ENCODE peak calls at places on chromosome 13, in six cellular contexts. U is non-pigmented ciliary epithelial cell, S is omental fat pad, N is NCI-H2227 treated with DMSO at 0.1 percent for 48 hours, H is GM23338, P is NCI-H1694. J is an unnamed sample.

GRCh38 chr13:114029866-114030625 is 56.2 kb upstream of the C13orf46 start:
- DNase-seq in S (no peak), P (no peak), N (no peak), U (no peak), H (no peak), J (no peak)

GRCh38 chr13:26440111-26440510 is 117.4 kb upstream of the WASF3 start:
- DNase-seq in S (no peak), H (no peak), N (no peak), U (no peak), P (no peak), J (no peak)

GRCh38 chr13:73056054-73056962 is 2.5 kb upstream of the KLF5 start:
- DNase-seq in H (no peak), S (no peak), N (no peak), U (peak), P (no peak), J (peak)

GRCh38 chr13:113475911-113476310 is 14.6 kb downstream of the DCUN1D2 start:
- DNase-seq in P (no peak), H (no peak), U (no peak), S (no peak), N (no peak), J (no peak)

GRCh38 chr13:23271331-23271730 is 90.6 kb downstream of the SGCG start:
- DNase-seq in P (no peak), U (no peak), S (no peak), N (no peak), H (no peak), J (no peak)

GRCh38 chr13:21528616-21529015 is 69.5 kb upstream of the ZDHHC20 start:
- DNase-seq in U (peak), H (no peak), S (no peak), P (no peak), N (no peak), J (peak)

GRCh38 chr13:30798776-30799625 is 63.7 kb downstream of the ALOX5AP start:
- DNase-seq in S (no peak), N (no peak), H (peak), U (no peak), P (no peak), J (no peak)

GRCh38 chr13:41222259-41222852 is 28.0 kb upstream of the KBTBD7 start:
- DNase-seq in S (no peak), N (peak), U (no peak), H (peak), P (peak), J (peak)

GRCh38 chr13:43054803-43055802 is 31.7 kb downstream of the DNAJC15 start:
- DNase-seq in S (no peak), U (peak), H (peak), N (peak), P (no peak), J (peak)

GRCh38 chr13:32594339-32594738 is 8.1 kb downstream of the PDS5B start:
- DNase-seq in P (no peak), N (no peak), U (no peak), S (no peak), H (no peak), J (peak)

GRCh38 chr13:75798353-75799245 is 162.5 kb downstream of the LMO7 start:
- DNase-seq in N (no peak), H (no peak), U (no peak), P (no peak), S (no peak), J (peak)

GRCh38 chr13:30047154-30047874 is 196.9 kb upstream of the UBL3 start:
- DNase-seq in P (no peak), U (no peak), N (peak), H (no peak), S (no peak), J (no peak)

GRCh38 chr13:97255515-97255999 is 33.4 kb downstream of the MBNL2 start:
- DNase-seq in U (no peak), P (no peak), H (no peak), S (no peak), N (no peak), J (no peak)

GRCh38 chr13:30880756-30881155 is 25.3 kb upstream of the MEDAG start:
- DNase-seq in H (no peak), S (no peak), U (peak), N (no peak), P (no peak), J (peak)

GRCh38 chr13:106752584-106753202 is 184.8 kb upstream of the ARGLU1 start:
- DNase-seq in P (no peak), S (no peak), N (no peak), H (no peak), U (no peak), J (no peak)

GRCh38 chr13:40780822-40781401 is 8.5 kb upstream of the SLC25A15 start:
- DNase-seq in S (no peak), P (no peak), H (peak), N (no peak), U (no peak), J (peak)

GRCh38 chr13:103101500-103101899 is 35.3 kb upstream of the SLC10A2 start:
- DNase-seq in U (no peak), S (no peak), H (no peak), P (no peak), N (no peak), J (no peak)

GRCh38 chr13:66714795-66715194 is 515.3 kb downstream of the PCDH9 start:
- DNase-seq in H (peak), N (no peak), S (no peak), P (no peak), U (no peak), J (peak)

GRCh38 chr13:52800856-52801255 is 47.6 kb downstream of the PCDH8 start:
- DNase-seq in S (no peak), P (no peak), U (no peak), N (no peak), H (no peak), J (no peak)

GRCh38 chr13:27595055-27595811 is 25.1 kb downstream of the LNX2 start:
- DNase-seq in H (no peak), S (no peak), P (no peak), U (no peak), N (no peak), J (peak)

GRCh38 chr13:61410669-61411297 is 4.9 kb downstream of the PCDH20 start:
- DNase-seq in U (no peak), P (no peak), H (peak), N (peak), S (no peak), J (peak)

GRCh38 chr13:113220877-113221276 is 11.5 kb downstream of the CUL4A start:
- DNase-seq in N (no peak), H (peak), S (no peak), P (peak), U (no peak), J (peak)

GRCh38 chr13:81493144-81493543 is 1152.2 kb upstream of the SPRY2 start:
- DNase-seq in S (no peak), N (no peak), H (no peak), U (no peak), P (no peak), J (peak)

GRCh38 chr13:83881917-83882625 is at the start of gene SLITRK1:
- DNase-seq in S (peak), N (peak), U (no peak), P (peak), H (peak), J (peak)

GRCh38 chr13:30481241-30481760 is 15.6 kb upstream of the HMGB1 start:
- DNase-seq in N (no peak), P (no peak), H (no peak), S (no peak), U (no peak), J (no peak)

GRCh38 chr13:51817717-51818116 is 13.8 kb upstream of the DHRS12 start:
- DNase-seq in H (no peak), P (no peak), U (no peak), N (no peak), S (no peak), J (no peak)

GRCh38 chr13:40316301-40316700 is 350.1 kb downstream of the FOXO1 start:
- DNase-seq in U (no peak), H (no peak), P (no peak), S (no peak), N (no peak), J (no peak)

GRCh38 chr13:90696254-90696653 is 651.2 kb upstream of the MIR17HG start:
- DNase-seq in H (no peak), N (no peak), U (peak), S (no peak), P (no peak), J (peak)

GRCh38 chr13:44104969-44105368 is 225.3 kb downstream of the LACC1 start:
- DNase-seq in P (no peak), N (no peak), S (no peak), H (no peak), U (no peak), J (no peak)

GRCh38 chr13:40159736-40160135 is 504.3 kb downstream of the COG6 start:
- DNase-seq in N (no peak), U (no peak), H (no peak), P (no peak), S (no peak), J (no peak)

GRCh38 chr13:48542581-48543341 is 9.9 kb upstream of the RCBTB2 start:
- DNase-seq in H (peak), U (no peak), S (no peak), P (no peak), N (peak), J (peak)

GRCh38 chr13:94345374-94346195 is 133.9 kb downstream of the DCT start:
- DNase-seq in P (peak), S (no peak), H (no peak), U (no peak), N (no peak), J (peak)

GRCh38 chr13:70732611-70733010 is 624.4 kb upstream of the KLHL1 start:
- DNase-seq in P (peak), H (no peak), N (no peak), U (no peak), S (no peak), J (no peak)

GRCh38 chr13:93243375-93244063 is 16.9 kb downstream of the GPC6 start:
- DNase-seq in S (no peak), N (no peak), U (no peak), H (no peak), P (no peak), J (no peak)

GRCh38 chr13:39970177-39970846 is 314.9 kb downstream of the COG6 start:
- DNase-seq in H (no peak), N (no peak), S (no peak), P (no peak), U (no peak), J (no peak)

GRCh38 chr13:37914781-37915391 is 45.3 kb upstream of the TRPC4 start:
- DNase-seq in U (peak), S (no peak), P (no peak), N (no peak), H (peak), J (peak)

GRCh38 chr13:27920677-27921420 is 1.0 kb downstream of the PDX1 start:
- DNase-seq in U (no peak), P (no peak), N (no peak), H (peak), S (no peak), J (peak)